ENCODE peak calls at places on chromosomes 5 and 9, in eight cellular contexts. U is nephron progenitor cell; P is CD8-positive, alpha-beta T cell; Z is psoas muscle; O is GM23338; T is fibroblast of lung; I is NB4; K is PC-9. R is an unnamed sample.
A peak's percentile ranks its signal among the peaks of the same experiment; 100 is the strongest.

GRCh38 chr9:4923580-4924544 is 61.2 kb upstream of the JAK2 start:
- DNase-seq in U (no peak), P (no peak), Z (no peak), O (peak; percentile 35), T (peak; percentile 19), I (peak; percentile 62), K (no peak), R (no peak)

GRCh38 chr9:97889941-97890557 is 32.3 kb downstream of the TRMO start:
- DNase-seq in U (peak; percentile 57), P (peak; percentile 64), Z (no peak), O (peak; percentile 72), T (no peak), I (peak; percentile 57), K (no peak), R (peak; percentile 75)

GRCh38 chr5:123428521-123429220 is 5.5 kb upstream of the CEP120 start:
- DNase-seq in U (no peak), P (no peak), Z (no peak), O (no peak), T (no peak), I (no peak), K (peak; percentile 56), R (no peak)

GRCh38 chr9:80114241-80114640 is 542.5 kb downstream of the TLE4 start:
- DNase-seq in U (no peak), P (no peak), Z (no peak), O (no peak), T (no peak), I (no peak), K (no peak), R (no peak)

GRCh38 chr9:114791312-114791711 is 14.5 kb downstream of the TNFSF15 start:
- DNase-seq in U (no peak), P (no peak), Z (no peak), O (no peak), T (peak; percentile 26), I (no peak), K (no peak), R (no peak)

GRCh38 chr5:142857405-142857804 is 87.2 kb downstream of the ARHGAP26 start:
- DNase-seq in U (no peak), P (no peak), Z (no peak), O (no peak), T (no peak), I (no peak), K (peak; percentile 67), R (no peak)

GRCh38 chr5:140595538-140595937 is 30.9 kb downstream of the SLC35A4 start:
- DNase-seq in U (no peak), P (no peak), Z (no peak), O (no peak), T (no peak), I (peak; percentile 87), K (peak; percentile 44), R (no peak)

GRCh38 chr5:33631139-33631538 is 190.4 kb downstream of the TARS1 start:
- DNase-seq in U (no peak), P (no peak), Z (no peak), O (no peak), T (no peak), I (no peak), K (peak; percentile 3), R (no peak)

GRCh38 chr5:38556599-38557308 is at the start of gene LIFR:
- DNase-seq in U (peak; percentile 87), P (peak; percentile 23), Z (peak; percentile 89), O (peak; percentile 87), T (peak; percentile 84), I (peak; percentile 69), K (peak; percentile 53), R (peak; percentile 91)

GRCh38 chr5:136309932-136310598 is 55.3 kb downstream of the TRPC7 start:
- DNase-seq in U (no peak), P (no peak), Z (no peak), O (no peak), T (no peak), I (no peak), K (no peak), R (no peak)

GRCh38 chr9:120937127-120937526 is 10.5 kb upstream of the TRAF1 start:
- DNase-seq in U (no peak), P (no peak), Z (peak; percentile 45), O (no peak), T (peak; percentile 23), I (no peak), K (no peak), R (no peak)

GRCh38 chr9:70021026-70021571 is 22.5 kb upstream of the MAMDC2 start:
- DNase-seq in U (no peak), P (no peak), Z (no peak), O (no peak), T (peak; percentile 96), I (no peak), K (peak; percentile 62), R (no peak)

GRCh38 chr5:96584712-96585111 is 77.5 kb upstream of the CAST start:
- DNase-seq in U (no peak), P (no peak), Z (no peak), O (no peak), T (no peak), I (peak; percentile 10), K (no peak), R (no peak)

GRCh38 chr9:104906441-104907277 is 21.3 kb downstream of the ABCA1 start:
- DNase-seq in U (no peak), P (no peak), Z (peak; percentile 53), O (no peak), T (peak; percentile 85), I (no peak), K (no peak), R (no peak)

GRCh38 chr5:121887727-121888126 is 36.0 kb downstream of the FTMT start:
- DNase-seq in U (no peak), P (no peak), Z (no peak), O (no peak), T (no peak), I (no peak), K (no peak), R (no peak)
- TF ChIP-seq CTCF in U (no peak), P (no peak), Z (no peak), O (no peak), T (no peak), I (no peak), K (no peak), R (no peak)

DNA sequence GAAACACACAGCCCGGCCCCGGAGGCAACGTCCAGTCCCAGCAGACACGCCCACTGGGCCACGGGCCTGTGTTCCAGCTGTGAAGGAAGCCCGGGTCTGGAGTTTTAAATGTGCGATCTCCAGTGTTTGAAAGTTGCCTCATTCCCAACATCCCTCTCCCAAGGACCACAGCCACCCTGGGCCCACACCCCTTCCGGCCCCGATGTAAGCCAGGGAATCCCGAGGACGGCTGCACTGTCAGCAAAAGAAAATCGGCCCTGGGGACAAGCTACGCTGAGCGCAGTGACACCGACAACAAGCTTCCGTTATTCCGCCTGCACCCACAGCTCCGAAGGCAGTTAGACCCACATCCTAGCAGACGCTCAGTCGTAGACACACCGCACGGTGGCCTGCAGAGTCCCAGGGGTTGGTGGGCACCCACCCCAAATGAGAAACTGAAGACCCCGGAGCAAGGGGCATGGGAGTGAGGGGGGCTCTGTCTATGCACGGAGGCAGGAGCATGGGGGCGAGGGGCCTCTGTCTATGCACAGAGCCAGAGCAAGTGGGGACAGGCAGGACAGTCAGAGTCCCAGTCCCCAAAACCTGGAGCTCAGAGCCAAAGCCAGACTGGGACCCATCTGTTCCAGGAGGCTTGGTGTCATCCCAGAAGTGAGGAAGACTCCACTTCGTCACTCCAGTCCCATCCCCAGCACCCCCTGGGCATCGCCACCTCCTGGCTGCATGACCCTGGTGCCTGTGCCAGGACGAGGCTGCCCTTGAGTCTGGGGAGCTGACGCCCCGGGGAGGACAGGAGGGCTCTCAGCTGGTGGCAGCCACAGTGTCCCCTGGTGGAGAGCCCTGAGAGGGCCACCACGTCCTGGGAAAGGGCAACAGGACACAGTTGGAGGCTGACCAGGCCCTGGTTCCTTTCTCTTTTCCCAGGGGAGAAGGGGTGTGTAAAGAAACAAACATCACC is 23.4 kb downstream of the GLT6D1 start:
- DNase-seq in U (no peak), P (no peak), Z (no peak), O (no peak), T (no peak), I (no peak), K (no peak), R (peak; percentile 82)
- TF ChIP-seq CTCF in U (peak; percentile 27), P (no peak), Z (no peak), O (no peak), T (no peak), I (peak; percentile 17), K (peak; percentile 28), R (no peak)

DNA sequence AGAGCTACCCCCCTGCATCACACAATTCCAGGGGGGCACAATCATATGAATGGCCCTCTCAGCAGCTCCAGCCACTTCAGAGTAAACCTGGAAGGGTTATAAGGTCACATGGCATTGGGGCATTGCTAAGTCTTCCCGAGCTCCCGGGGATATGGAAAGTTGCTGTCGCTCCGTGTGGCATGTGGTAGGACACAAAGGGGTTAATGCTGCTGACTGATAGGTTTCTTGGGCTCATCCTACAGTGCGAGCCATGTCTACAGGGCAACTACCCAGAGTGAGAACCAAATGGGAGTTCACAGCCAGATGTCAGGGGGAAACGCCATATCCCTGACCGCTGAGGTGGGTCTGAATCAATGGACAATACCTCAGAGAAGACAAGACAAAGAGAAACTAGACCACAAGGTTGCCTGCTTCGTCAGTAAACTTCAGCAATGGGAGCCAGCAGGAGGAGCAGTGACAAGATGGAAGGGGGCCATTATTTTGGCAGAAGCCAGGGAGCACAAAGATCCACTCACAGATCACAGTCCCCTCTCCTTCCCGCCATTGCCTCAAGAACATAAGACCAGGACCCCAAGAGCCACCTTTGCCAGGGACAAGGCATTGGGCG is 52.4 kb upstream of the SHISAL2B start:
- DNase-seq in U (no peak), P (no peak), Z (no peak), O (peak; percentile 46), T (peak; percentile 7), I (peak; percentile 4), K (no peak), R (no peak)
- TF ChIP-seq CTCF in U (no peak), P (no peak), Z (no peak), O (peak; percentile 36), T (peak; percentile 9), I (no peak), K (no peak), R (no peak)

DNA sequence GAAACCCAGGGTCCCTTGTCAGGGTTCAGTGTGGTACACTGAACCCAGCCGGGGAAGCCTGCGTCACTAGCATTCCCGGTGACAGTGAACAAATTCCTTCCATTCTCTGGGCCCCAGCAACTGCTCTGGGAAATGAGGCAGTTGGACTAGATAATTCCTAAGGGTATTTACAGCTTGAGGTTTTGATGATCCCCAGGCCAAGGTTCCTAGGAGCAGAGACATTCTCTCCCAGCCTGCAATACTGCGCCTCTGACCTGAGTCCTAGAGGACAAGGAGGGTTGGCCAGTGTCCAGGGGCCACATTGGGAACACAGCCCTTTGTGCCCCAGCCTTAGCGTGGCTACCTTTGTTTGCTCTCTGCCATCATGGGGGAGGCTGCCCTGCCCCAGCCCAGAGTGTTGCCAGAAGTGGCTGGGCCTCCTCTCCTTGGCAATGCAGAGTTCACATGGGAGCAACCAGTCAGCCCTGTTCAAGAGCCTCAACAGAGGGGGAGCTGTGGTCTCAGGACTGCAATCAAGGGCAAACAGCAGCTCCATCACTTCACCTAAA is 178.2 kb downstream of the SEC61B start:
- DNase-seq in U (no peak), P (no peak), Z (no peak), O (peak; percentile 25), T (no peak), I (no peak), K (no peak), R (no peak)
- TF ChIP-seq CTCF in U (no peak), P (no peak), Z (no peak), O (peak; percentile 10), T (no peak), I (no peak), K (no peak), R (no peak)

GRCh38 chr5:16550316-16550952 is 66.4 kb downstream of the RETREG1 start:
- DNase-seq in U (peak; percentile 29), P (peak; percentile 36), Z (no peak), O (peak; percentile 78), T (no peak), I (peak; percentile 67), K (peak; percentile 71), R (no peak)
- TF ChIP-seq CTCF in U (peak; percentile 46), P (peak; percentile 51), Z (peak; percentile 77), O (peak; percentile 85), T (peak; percentile 79), I (peak; percentile 91), K (peak; percentile 91), R (peak; percentile 60)

R was measured in osteocyte.